ENCODE peak calls at places on chromosomes 6 and 20, in six cellular contexts. One of them, this sample, is unnamed.

GRCh38 chr20:658731-659291 is 5.8 kb upstream of the SRXN1 start:
- DNase-seq in lower leg skin: no peak
- DNase-seq in CD8-positive, alpha-beta T cell: no peak
- DNase-seq in lower lobe of right lung: no peak
- DNase-seq in AG04450: no peak
- DNase-seq in fibroblast of mammary gland: no peak
- DNase-seq in this sample: no peak

GRCh38 chr6:142058216-142058925 is 74.4 kb upstream of the GJE1 start:
- DNase-seq in fibroblast of mammary gland: peak
- DNase-seq in lower lobe of right lung: no peak
- DNase-seq in lower leg skin: no peak
- DNase-seq in CD8-positive, alpha-beta T cell: no peak
- DNase-seq in AG04450: no peak
- DNase-seq in this sample: no peak

GRCh38 chr6:75611011-75611701 is 9.5 kb downstream of the SENP6 start:
- DNase-seq in fibroblast of mammary gland: peak
- DNase-seq in AG04450: no peak
- DNase-seq in lower lobe of right lung: no peak
- DNase-seq in CD8-positive, alpha-beta T cell: no peak
- DNase-seq in lower leg skin: no peak
- DNase-seq in this sample: no peak

GRCh38 chr6:136526196-136526930 is 23.9 kb downstream of the MAP7 start:
- DNase-seq in lower lobe of right lung: peak
- DNase-seq in CD8-positive, alpha-beta T cell: no peak
- DNase-seq in lower leg skin: peak
- DNase-seq in AG04450: peak
- DNase-seq in fibroblast of mammary gland: peak
- DNase-seq in this sample: no peak

GRCh38 chr6:155510879-155511278 is 55.2 kb upstream of the NOX3 start:
- DNase-seq in fibroblast of mammary gland: no peak
- DNase-seq in lower leg skin: no peak
- DNase-seq in CD8-positive, alpha-beta T cell: no peak
- DNase-seq in AG04450: no peak
- DNase-seq in lower lobe of right lung: no peak
- DNase-seq in this sample: no peak

GRCh38 chr6:6711832-6712231 is 123.3 kb downstream of the LY86 start:
- DNase-seq in lower lobe of right lung: peak
- DNase-seq in lower leg skin: no peak
- DNase-seq in CD8-positive, alpha-beta T cell: no peak
- DNase-seq in fibroblast of mammary gland: no peak
- DNase-seq in AG04450: no peak
- DNase-seq in this sample: no peak

GRCh38 chr6:13711384-13711725 is 280 bp downstream of the RANBP9 start:
- DNase-seq in lower lobe of right lung: no peak
- DNase-seq in lower leg skin: no peak
- DNase-seq in AG04450: no peak
- DNase-seq in fibroblast of mammary gland: no peak
- DNase-seq in CD8-positive, alpha-beta T cell: peak
- DNase-seq in this sample: no peak

GRCh38 chr20:37464611-37465010 is 56.4 kb upstream of the NNAT start:
- DNase-seq in AG04450: no peak
- DNase-seq in fibroblast of mammary gland: no peak
- DNase-seq in CD8-positive, alpha-beta T cell: no peak
- DNase-seq in lower lobe of right lung: no peak
- DNase-seq in lower leg skin: no peak
- DNase-seq in this sample: peak

GRCh38 chr6:107101661-107102413 is 13.5 kb downstream of the BEND3 start:
- DNase-seq in lower lobe of right lung: no peak
- DNase-seq in CD8-positive, alpha-beta T cell: no peak
- DNase-seq in fibroblast of mammary gland: no peak
- DNase-seq in lower leg skin: no peak
- DNase-seq in AG04450: no peak
- DNase-seq in this sample: no peak

GRCh38 chr6:90868256-90868655 is 281.4 kb upstream of the MAP3K7 start:
- DNase-seq in CD8-positive, alpha-beta T cell: no peak
- DNase-seq in AG04450: no peak
- DNase-seq in fibroblast of mammary gland: no peak
- DNase-seq in lower lobe of right lung: no peak
- DNase-seq in lower leg skin: no peak
- DNase-seq in this sample: no peak
- TF ChIP-seq CTCF in CD8-positive, alpha-beta T cell: no peak
- TF ChIP-seq CTCF in AG04450: no peak
- TF ChIP-seq CTCF in fibroblast of mammary gland: no peak
- TF ChIP-seq CTCF in lower lobe of right lung: no peak
- TF ChIP-seq CTCF in lower leg skin: no peak
- TF ChIP-seq CTCF in this sample: no peak

GRCh38 chr20:33744773-33745385 is 13.1 kb downstream of the ZNF341 start:
- DNase-seq in AG04450: no peak
- DNase-seq in CD8-positive, alpha-beta T cell: no peak
- DNase-seq in lower lobe of right lung: no peak
- DNase-seq in fibroblast of mammary gland: no peak
- DNase-seq in lower leg skin: no peak
- DNase-seq in this sample: no peak
- TF ChIP-seq CTCF in AG04450: no peak
- TF ChIP-seq CTCF in CD8-positive, alpha-beta T cell: no peak
- TF ChIP-seq CTCF in lower lobe of right lung: no peak
- TF ChIP-seq CTCF in fibroblast of mammary gland: no peak
- TF ChIP-seq CTCF in lower leg skin: no peak
- TF ChIP-seq CTCF in this sample: no peak

DNA sequence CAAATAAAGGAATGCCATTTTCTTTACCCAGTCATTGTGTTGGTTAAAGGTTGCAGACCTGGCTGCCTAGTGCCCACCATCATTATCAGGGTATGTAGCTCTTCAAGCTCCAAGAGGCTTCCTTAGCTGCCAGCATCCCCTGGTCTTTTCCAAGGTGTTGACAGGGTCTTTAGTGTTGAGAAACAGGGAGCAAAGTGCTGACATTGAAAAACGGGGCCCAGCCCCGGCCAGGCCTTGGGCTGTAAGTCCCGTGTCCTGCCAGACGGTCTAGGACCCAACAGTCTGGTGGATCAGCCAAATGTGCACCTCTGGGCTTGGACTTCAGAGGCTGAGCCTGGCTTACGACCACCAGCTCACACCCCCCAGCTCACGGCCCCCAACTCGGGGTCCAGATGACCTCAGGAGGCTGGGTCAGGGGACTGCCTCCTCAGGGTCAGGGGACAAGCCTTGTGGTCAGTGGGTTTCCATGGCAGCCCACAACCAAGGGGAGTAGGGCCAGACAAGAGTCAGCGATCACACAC is 114.4 kb upstream of the MLN start:
- DNase-seq in fibroblast of mammary gland: no peak
- DNase-seq in lower leg skin: no peak
- DNase-seq in lower lobe of right lung: no peak
- DNase-seq in AG04450: no peak
- DNase-seq in CD8-positive, alpha-beta T cell: no peak
- DNase-seq in this sample: no peak
- TF ChIP-seq CTCF in fibroblast of mammary gland: no peak
- TF ChIP-seq CTCF in lower leg skin: no peak
- TF ChIP-seq CTCF in lower lobe of right lung: no peak
- TF ChIP-seq CTCF in AG04450: no peak
- TF ChIP-seq CTCF in CD8-positive, alpha-beta T cell: no peak
- TF ChIP-seq CTCF in this sample: no peak

GRCh38 chr6:165664553-165665383 is 1.7 kb upstream of the PDE10A start:
- DNase-seq in lower lobe of right lung: no peak
- DNase-seq in lower leg skin: no peak
- DNase-seq in CD8-positive, alpha-beta T cell: no peak
- DNase-seq in AG04450: no peak
- DNase-seq in fibroblast of mammary gland: no peak
- DNase-seq in this sample: no peak
- TF ChIP-seq CTCF in lower lobe of right lung: no peak
- TF ChIP-seq CTCF in lower leg skin: no peak
- TF ChIP-seq CTCF in CD8-positive, alpha-beta T cell: no peak
- TF ChIP-seq CTCF in AG04450: no peak
- TF ChIP-seq CTCF in fibroblast of mammary gland: no peak
- TF ChIP-seq CTCF in this sample: peak

DNA sequence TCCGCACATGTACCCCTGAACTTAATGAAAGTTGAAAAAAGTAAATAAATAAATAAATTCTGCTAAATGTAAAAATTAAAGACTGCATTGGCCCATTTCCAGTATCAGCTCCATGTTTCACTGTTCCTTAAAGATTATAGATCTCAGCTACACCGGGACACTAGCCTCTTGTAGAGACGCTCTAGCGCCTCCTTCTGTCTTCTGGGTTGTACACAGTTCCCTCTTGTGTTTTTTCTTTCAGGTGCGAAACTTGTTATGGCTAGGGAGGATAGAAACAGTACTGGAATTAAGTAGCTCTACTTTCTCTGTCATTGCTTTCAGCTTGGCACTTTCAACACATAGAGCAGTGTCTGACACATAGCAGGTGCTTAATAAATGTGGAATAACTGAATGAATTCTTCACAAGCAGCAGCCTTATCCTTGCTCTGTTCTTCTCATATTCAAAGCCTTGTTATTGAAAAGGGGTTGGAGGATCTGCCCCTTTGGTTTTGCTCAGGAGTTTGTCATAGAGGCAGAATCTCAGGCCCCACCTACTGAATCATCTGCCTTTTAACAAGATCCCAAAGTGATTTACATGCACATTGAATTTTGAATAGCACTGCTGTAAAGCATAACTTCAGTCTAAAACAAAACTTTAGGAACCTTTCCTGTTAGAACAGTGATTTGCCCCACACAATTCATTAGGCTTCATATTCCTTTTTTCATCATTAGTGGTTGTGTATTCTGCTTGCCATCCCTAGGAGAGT is 92.3 kb downstream of the FIG4 start:
- DNase-seq in fibroblast of mammary gland: peak
- DNase-seq in CD8-positive, alpha-beta T cell: no peak
- DNase-seq in AG04450: no peak
- DNase-seq in lower leg skin: no peak
- DNase-seq in lower lobe of right lung: no peak
- DNase-seq in this sample: no peak
- TF ChIP-seq CTCF in fibroblast of mammary gland: peak
- TF ChIP-seq CTCF in CD8-positive, alpha-beta T cell: no peak
- TF ChIP-seq CTCF in AG04450: peak
- TF ChIP-seq CTCF in lower leg skin: no peak
- TF ChIP-seq CTCF in lower lobe of right lung: peak
- TF ChIP-seq CTCF in this sample: peak

DNA sequence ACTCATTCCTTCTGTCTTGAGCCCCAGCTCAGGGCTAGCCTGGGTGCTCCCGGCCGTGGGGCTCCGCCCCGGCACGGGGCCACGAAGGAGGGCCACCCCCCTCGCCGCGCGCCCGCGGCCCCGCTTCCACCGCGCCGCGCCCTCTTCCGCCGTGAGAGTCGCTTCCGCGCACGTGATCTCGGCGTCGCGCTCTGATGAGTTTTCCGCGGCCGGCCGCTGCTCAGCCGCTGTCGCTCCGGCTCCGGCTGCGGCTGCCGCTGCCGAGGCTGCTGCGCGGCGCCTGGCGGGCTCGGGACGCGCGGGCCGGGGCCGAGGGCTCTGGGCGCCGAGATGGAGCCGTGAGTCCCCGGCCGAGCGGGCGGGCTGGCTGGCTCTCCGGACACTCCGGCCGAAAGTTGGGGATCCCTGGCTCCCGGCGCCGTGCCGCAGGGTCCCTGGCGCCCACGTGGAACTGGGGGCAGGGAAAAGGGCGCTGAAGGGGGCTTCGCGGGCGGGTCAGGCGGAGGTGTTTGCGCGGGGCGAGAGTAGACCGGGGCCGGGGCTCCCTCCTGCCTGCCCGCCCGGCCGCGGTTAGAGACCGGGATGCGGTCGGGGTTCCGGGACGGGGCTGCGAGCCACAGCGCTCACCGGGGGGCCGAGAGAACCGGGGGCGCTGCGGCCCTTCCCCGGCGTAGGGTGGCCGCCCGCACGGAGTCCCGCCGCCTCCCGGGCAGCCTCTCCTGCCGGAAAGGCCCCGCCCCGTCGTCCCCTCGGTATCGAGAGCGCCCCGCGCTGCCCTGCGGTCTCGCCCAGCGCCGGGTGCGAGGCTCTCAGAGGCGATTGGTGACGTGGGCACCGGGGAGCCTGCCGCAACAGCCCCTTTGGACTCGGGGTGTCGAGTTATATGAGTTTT is at the start of gene TMEM181:
- DNase-seq in lower lobe of right lung: peak
- DNase-seq in AG04450: peak
- DNase-seq in lower leg skin: peak
- DNase-seq in fibroblast of mammary gland: peak
- DNase-seq in CD8-positive, alpha-beta T cell: peak
- DNase-seq in this sample: no peak
- TF ChIP-seq CTCF in lower lobe of right lung: peak
- TF ChIP-seq CTCF in AG04450: no peak
- TF ChIP-seq CTCF in lower leg skin: no peak
- TF ChIP-seq CTCF in fibroblast of mammary gland: no peak
- TF ChIP-seq CTCF in CD8-positive, alpha-beta T cell: no peak
- TF ChIP-seq CTCF in this sample: peak

GRCh38 chr6:43796168-43796567 is 26.2 kb downstream of the VEGFA start:
- DNase-seq in fibroblast of mammary gland: no peak
- DNase-seq in lower lobe of right lung: peak
- DNase-seq in CD8-positive, alpha-beta T cell: no peak
- DNase-seq in AG04450: no peak
- DNase-seq in lower leg skin: no peak
- DNase-seq in this sample: no peak

GRCh38 chr6:43798688-43799444 is 28.9 kb downstream of the VEGFA start:
- DNase-seq in lower leg skin: peak
- DNase-seq in CD8-positive, alpha-beta T cell: no peak
- DNase-seq in lower lobe of right lung: peak
- DNase-seq in AG04450: no peak
- DNase-seq in fibroblast of mammary gland: peak
- DNase-seq in this sample: no peak

GRCh38 chr6:43797919-43798318 is 27.9 kb downstream of the VEGFA start:
- DNase-seq in fibroblast of mammary gland: no peak
- DNase-seq in AG04450: no peak
- DNase-seq in lower leg skin: no peak
- DNase-seq in lower lobe of right lung: peak
- DNase-seq in CD8-positive, alpha-beta T cell: no peak
- DNase-seq in this sample: no peak

GRCh38 chr6:43799671-43800623 is 29.9 kb downstream of the VEGFA start:
- DNase-seq in CD8-positive, alpha-beta T cell: no peak
- DNase-seq in fibroblast of mammary gland: no peak
- DNase-seq in lower leg skin: no peak
- DNase-seq in AG04450: no peak
- DNase-seq in lower lobe of right lung: no peak
- DNase-seq in this sample: no peak

GRCh38 chr6:43796910-43797890 is 27.2 kb downstream of the VEGFA start:
- DNase-seq in fibroblast of mammary gland: no peak
- DNase-seq in CD8-positive, alpha-beta T cell: no peak
- DNase-seq in AG04450: no peak
- DNase-seq in lower leg skin: no peak
- DNase-seq in lower lobe of right lung: peak
- DNase-seq in this sample: no peak
- TF ChIP-seq CTCF in fibroblast of mammary gland: no peak
- TF ChIP-seq CTCF in CD8-positive, alpha-beta T cell: no peak
- TF ChIP-seq CTCF in AG04450: no peak
- TF ChIP-seq CTCF in lower leg skin: no peak
- TF ChIP-seq CTCF in lower lobe of right lung: no peak
- TF ChIP-seq CTCF in this sample: no peak